ENCODE peak calls at places on chromosomes 3 and 15, in four cellular contexts. G, R, D and Z are unnamed samples.

GRCh38 chr3:160860346-160860745 is 104.3 kb downstream of the PPM1L start:
- DNase-seq in G (no peak), R (no peak), D (no peak), Z (no peak)

GRCh38 chr15:29129221-29129620 is 140.4 kb downstream of the NSMCE3 start:
- DNase-seq in G (no peak), R (no peak), D (no peak), Z (no peak)

GRCh38 chr3:117202415-117202814 is 492.8 kb downstream of the TUSC7 start:
- DNase-seq in G (no peak), R (no peak), D (no peak), Z (no peak)

GRCh38 chr3:53067571-53067970 is 21.7 kb upstream of the SFMBT1 start:
- DNase-seq in G (no peak), R (no peak), D (no peak), Z (no peak)

GRCh38 chr15:44490628-44491027 is 46.3 kb upstream of the EIF3J start:
- DNase-seq in G (no peak), R (no peak), D (peak), Z (no peak)

GRCh38 chr3:4351164-4351855 is 48.1 kb downstream of the SETMAR start:
- DNase-seq in G (no peak), R (no peak), D (peak), Z (no peak)

GRCh38 chr3:128339491-128340012 is 127.1 kb downstream of the DNAJB8 start:
- DNase-seq in G (no peak), R (no peak), D (no peak), Z (no peak)

GRCh38 chr15:39140060-39140604 is 440.7 kb upstream of the THBS1 start:
- DNase-seq in G (no peak), R (no peak), D (peak), Z (no peak)

GRCh38 chr3:9064853-9065252 is 101.6 kb upstream of the RAD18 start:
- DNase-seq in G (no peak), R (peak), D (no peak), Z (no peak)

GRCh38 chr3:72997421-72997961 is 880 bp downstream of the PPP4R2 start:
- DNase-seq in G (no peak), R (peak), D (peak), Z (no peak)